ENCODE peak calls at places on chromosomes 12 and 14, in four cellular contexts. B is stimulated activated naive CD8-positive, alpha-beta T cell treated with anti-CD3 and anti-CD28 coated beads, Interleukin-15, amount 100 ng/mL, for 72 hours; O is GM12865; D is AG08395. Y is an unnamed sample.
A peak's percentile ranks its signal among the peaks of the same experiment; 100 is the strongest.

GRCh38 chr14:61927521-61927920 is 165.3 kb downstream of the SNAPC1 start:
- DNase-seq in B (no peak), O (no peak), D (peak; percentile 20), Y (no peak)

GRCh38 chr12:13627536-13627935 is 353.9 kb downstream of the GRIN2B start:
- DNase-seq in B (no peak), O (no peak), D (no peak), Y (no peak)

GRCh38 chr12:120397827-120398563 is 29.0 kb upstream of the MSI1 start:
- DNase-seq in B (no peak), O (no peak), D (no peak), Y (no peak)

GRCh38 chr12:53056296-53056695 is 6.4 kb downstream of the TNS2 start:
- DNase-seq in B (no peak), O (no peak), D (no peak), Y (no peak)

GRCh38 chr14:103108749-103109207 is 14.3 kb downstream of the EXOC3L4 start:
- DNase-seq in B (peak; percentile 40), O (peak; percentile 81), D (no peak), Y (no peak)

GRCh38 chr12:93502802-93503623 is 35.7 kb downstream of the MRPL42 start:
- DNase-seq in B (peak; percentile 29), O (peak; percentile 66), D (peak; percentile 35), Y (peak; percentile 66)

GRCh38 chr12:122182887-122183587 is at the start of gene LRRC43:
- DNase-seq in B (peak; percentile 40), O (no peak), D (peak; percentile 51), Y (no peak)

GRCh38 chr12:106973545-106973944 is 13.4 kb downstream of the MTERF2 start:
- DNase-seq in B (no peak), O (no peak), D (no peak), Y (no peak)

GRCh38 chr14:35229084-35229483 is 63.1 kb upstream of the PSMA6 start:
- DNase-seq in B (no peak), O (no peak), D (no peak), Y (no peak)

GRCh38 chr12:77841467-77842054 is 10.9 kb downstream of the NAV3 start:
- DNase-seq in B (no peak), O (peak; percentile 18), D (no peak), Y (no peak)

GRCh38 chr12:47721431-47721973 is 3.8 kb downstream of the ENDOU start:
- DNase-seq in B (no peak), O (no peak), D (no peak), Y (no peak)

GRCh38 chr14:96260341-96260821 is 4.4 kb downstream of the BDKRB1 start:
- DNase-seq in B (no peak), O (no peak), D (peak; percentile 56), Y (no peak)